ENCODE peak calls at places on chromosomes 4 and X, in five cellular contexts. T is GF-D8, F is non-pigmented ciliary epithelial cell, A is A172, D is T-cell. R is an unnamed sample.

GRCh38 chr4:53899544-53900274 is 164.7 kb downstream of the CHIC2 start:
- DNase-seq in T (no peak), F (no peak), A (no peak), D (no peak), R (no peak)

GRCh38 chrX:131588995-131589394 is 45.1 kb downstream of the OR13H1 start:
- DNase-seq in T (no peak), F (no peak), A (peak; percentile 74), D (no peak), R (no peak)

GRCh38 chr4:56910172-56910967 is 2.7 kb downstream of the REST start:
- DNase-seq in T (no peak), F (no peak), A (no peak), D (no peak), R (no peak)

GRCh38 chr4:1230316-1230715 is 18.6 kb downstream of the CTBP1 start:
- DNase-seq in T (no peak), F (no peak), A (no peak), D (no peak), R (no peak)

GRCh38 chr4:113901994-113902787 is 77.3 kb downstream of the ARSJ start:
- DNase-seq in T (no peak), F (no peak), A (no peak), D (peak; percentile 57), R (no peak)

GRCh38 chr4:48409203-48409602 is 67.9 kb downstream of the SLAIN2 start:
- DNase-seq in T (no peak), F (no peak), A (no peak), D (no peak), R (no peak)

GRCh38 chrX:108298165-108298602 is 140.0 kb downstream of the COL4A6 start:
- DNase-seq in T (no peak), F (no peak), A (no peak), D (no peak), R (no peak)

GRCh38 chr4:4413806-4414205 is 26.9 kb downstream of the NSG1 start:
- DNase-seq in T (no peak), F (no peak), A (no peak), D (no peak), R (no peak)

GRCh38 chr4:175891863-175892262 is 79.8 kb upstream of the GPM6A start:
- DNase-seq in T (no peak), F (no peak), A (peak; percentile 52), D (no peak), R (no peak)

GRCh38 chrX:43741843-43742573 is 85.9 kb downstream of the MAOA start:
- DNase-seq in T (no peak), F (no peak), A (no peak), D (no peak), R (no peak)

GRCh38 chr4:83605744-83606172 is 69.8 kb downstream of the GPAT3 start:
- DNase-seq in T (no peak), F (no peak), A (no peak), D (no peak), R (no peak)

GRCh38 chr4:66649236-66649635 is 896.1 kb downstream of the CENPC start:
- DNase-seq in T (no peak), F (no peak), A (no peak), D (no peak), R (no peak)

GRCh38 chr4:151649461-151649860 is 111.3 kb downstream of the GATB start:
- DNase-seq in T (no peak), F (no peak), A (no peak), D (no peak), R (no peak)

GRCh38 chrX:20382518-20383291 is 116.0 kb upstream of the RPS6KA3 start:
- DNase-seq in T (no peak), F (no peak), A (peak; percentile 28), D (no peak), R (no peak)

GRCh38 chr4:1614854-1615595 is 69.1 kb downstream of the FAM53A start:
- DNase-seq in T (no peak), F (no peak), A (no peak), D (no peak), R (no peak)

GRCh38 chr4:182337366-182337765 is 94.2 kb downstream of the TENM3 start:
- DNase-seq in T (no peak), F (no peak), A (no peak), D (no peak), R (no peak)

GRCh38 chr4:159420162-159421057 is 317.5 kb downstream of the RAPGEF2 start:
- DNase-seq in T (no peak), F (no peak), A (no peak), D (no peak), R (no peak)

GRCh38 chr4:78032446-78032845 is 24.7 kb upstream of the FRAS1 start:
- DNase-seq in T (no peak), F (no peak), A (no peak), D (no peak), R (no peak)

GRCh38 chr4:27684501-27685077 is 823.9 kb downstream of the STIM2 start:
- DNase-seq in T (no peak), F (no peak), A (peak; percentile 51), D (no peak), R (no peak)

GRCh38 chrX:45524296-45524695 is 323.6 kb upstream of the DIPK2B start:
- DNase-seq in T (no peak), F (peak; percentile 15), A (no peak), D (no peak), R (no peak)

GRCh38 chrX:139554991-139555675 is 24.6 kb downstream of the F9 start:
- DNase-seq in T (no peak), F (no peak), A (no peak), D (no peak), R (no peak)

GRCh38 chr4:151434183-151434860 is 25.3 kb downstream of the FHIP1A start:
- DNase-seq in T (no peak), F (no peak), A (peak; percentile 34), D (no peak), R (no peak)

GRCh38 chr4:37480509-37480908 is 205.7 kb downstream of the RELL1 start:
- DNase-seq in T (no peak), F (no peak), A (no peak), D (no peak), R (no peak)

GRCh38 chr4:137370206-137370633 is 162.1 kb downstream of the PCDH18 start:
- DNase-seq in T (no peak), F (peak; percentile 36), A (peak; percentile 13), D (no peak), R (no peak)

GRCh38 chr4:42331914-42332368 is 65.3 kb upstream of the SHISA3 start:
- DNase-seq in T (no peak), F (peak; percentile 11), A (peak; percentile 82), D (no peak), R (no peak)

GRCh38 chr4:148735432-148736155 is 293.4 kb upstream of the NR3C2 start:
- DNase-seq in T (no peak), F (no peak), A (no peak), D (no peak), R (no peak)

GRCh38 chr4:31467781-31468180 is 747.6 kb downstream of the PCDH7 start:
- DNase-seq in T (no peak), F (no peak), A (no peak), D (no peak), R (no peak)

GRCh38 chr4:134470544-134470943 is 269.0 kb upstream of the PABPC4L start:
- DNase-seq in T (no peak), F (no peak), A (peak; percentile 31), D (no peak), R (no peak)

GRCh38 chr4:17771284-17771908 is 10.0 kb downstream of the FAM184B start:
- DNase-seq in T (no peak), F (no peak), A (no peak), D (no peak), R (no peak)

GRCh38 chr4:77375866-77376607 is 219.0 kb downstream of the CCNG2 start:
- DNase-seq in T (no peak), F (no peak), A (no peak), D (no peak), R (no peak)

GRCh38 chr4:48269861-48270515 is 350 bp upstream of the TEC start:
- DNase-seq in T (peak; percentile 86), F (no peak), A (no peak), D (peak; percentile 79), R (peak; percentile 39)

GRCh38 chrX:44785652-44786051 is 58.2 kb upstream of the DUSP21 start:
- DNase-seq in T (no peak), F (no peak), A (peak; percentile 55), D (no peak), R (no peak)

GRCh38 chrX:140524556-140524955 is 19.7 kb upstream of the SOX3 start:
- DNase-seq in T (no peak), F (peak; percentile 27), A (no peak), D (no peak), R (no peak)

GRCh38 chr4:113300384-113301011 is 251.0 kb downstream of the ANK2 start:
- DNase-seq in T (no peak), F (peak; percentile 88), A (peak; percentile 31), D (no peak), R (no peak)

GRCh38 chrX:96861661-96862060 is 22.0 kb upstream of the RPA4 start:
- DNase-seq in T (no peak), F (no peak), A (no peak), D (no peak), R (no peak)

GRCh38 chrX:86047174-86047991 is at the start of gene CHM:
- DNase-seq in T (no peak), F (peak; percentile 68), A (peak; percentile 51), D (peak; percentile 42), R (no peak)

GRCh38 chr4:38319456-38320348 is 344.3 kb upstream of the KLF3 start:
- DNase-seq in T (peak; percentile 73), F (peak; percentile 66), A (peak; percentile 76), D (peak; percentile 94), R (peak; percentile 14)

R was measured in SIG-M5.